ENCODE peak calls at places on chromosomes 7 and 10, in four cellular contexts. Y is GM12878, I is HepG2, T is K562. Z is an unnamed sample.

GRCh38 chr7:2478800-2479199 is 2.6 kb upstream of the GRIFIN start:
- DNase-seq in Y (no peak), I (no peak), T (no peak), Z (no peak)

GRCh38 chr10:125926247-125926646 is 29.9 kb downstream of the FANK1 start:
- DNase-seq in I (no peak), Y (no peak), T (no peak), Z (no peak)

GRCh38 chr7:26356929-26357792 is 65.5 kb downstream of the SNX10 start:
- DNase-seq in T (no peak), Y (no peak), I (no peak), Z (no peak)

GRCh38 chr7:22387583-22387982 is 30.6 kb upstream of the RAPGEF5 start:
- DNase-seq in I (no peak), T (no peak), Y (no peak), Z (no peak)

GRCh38 chr7:12581897-12582296 is 11.4 kb downstream of the SCIN start:
- DNase-seq in I (no peak), Y (no peak), T (no peak), Z (no peak)

GRCh38 chr7:24401628-24402593 is 117.9 kb downstream of the NPY start:
- DNase-seq in T (peak), I (peak), Y (no peak), Z (no peak)

GRCh38 chr7:93307943-93308342 is 75.8 kb downstream of the VPS50 start:
- DNase-seq in Y (no peak), T (no peak), I (no peak), Z (no peak)

GRCh38 chr7:55081067-55081853 is 62.4 kb downstream of the EGFR start:
- DNase-seq in Y (no peak), I (no peak), T (no peak), Z (no peak)

GRCh38 chr10:92180326-92180881 is 110.5 kb downstream of the CPEB3 start:
- DNase-seq in T (no peak), I (no peak), Y (no peak), Z (no peak)

GRCh38 chr10:110609592-110609991 is 34.5 kb upstream of the RBM20 start:
- DNase-seq in Y (no peak), I (no peak), T (no peak), Z (no peak)

GRCh38 chr10:50224330-50224952 is 26.9 kb downstream of the ASAH2 start:
- DNase-seq in Y (peak), I (peak), T (peak), Z (peak)

GRCh38 chr10:7407368-7408002 is 3.3 kb downstream of the SFMBT2 start:
- DNase-seq in Y (no peak), I (no peak), T (no peak), Z (peak)

GRCh38 chr7:101882595-101883564 is 65.5 kb downstream of the CUX1 start:
- DNase-seq in I (peak), Y (no peak), T (peak), Z (peak)

GRCh38 chr10:10677479-10677878 is 340.2 kb upstream of the CELF2 start:
- DNase-seq in I (no peak), T (peak), Y (peak), Z (peak)

GRCh38 chr7:44145419-44145968 is 4.4 kb upstream of the MYL7 start:
- DNase-seq in Y (no peak), I (no peak), T (peak), Z (peak)

GRCh38 chr10:50367732-50368131 is 116.4 kb upstream of the ASAH2 start:
- DNase-seq in I (peak), T (peak), Y (no peak), Z (no peak)

GRCh38 chr10:88292185-88292514 is 291.0 kb downstream of the RNLS start:
- DNase-seq in T (no peak), Y (no peak), I (no peak), Z (no peak)

GRCh38 chr7:80369321-80369720 is 142.5 kb downstream of the GNAT3 start:
- DNase-seq in I (no peak), T (no peak), Y (no peak), Z (no peak)

GRCh38 chr10:66837990-66838389 is 87.8 kb upstream of the LRRTM3 start:
- DNase-seq in T (no peak), I (no peak), Y (no peak), Z (no peak)

GRCh38 chr10:129513312-129513711 is 46.3 kb downstream of the MGMT start:
- DNase-seq in I (no peak), T (no peak), Y (no peak), Z (peak)

GRCh38 chr7:79298145-79298760 is 155.2 kb downstream of the MAGI2 start:
- DNase-seq in Y (no peak), I (peak), T (peak), Z (no peak)

GRCh38 chr7:48074231-48074654 is 14.8 kb upstream of the UPP1 start:
- DNase-seq in I (no peak), Y (no peak), T (no peak), Z (no peak)

GRCh38 chr7:83947260-83947659 is 247.3 kb downstream of the SEMA3A start:
- DNase-seq in I (peak), Y (no peak), T (peak), Z (peak)
- TF ChIP-seq CTCF in I (peak), Y (peak), T (peak), Z (peak)

DNA sequence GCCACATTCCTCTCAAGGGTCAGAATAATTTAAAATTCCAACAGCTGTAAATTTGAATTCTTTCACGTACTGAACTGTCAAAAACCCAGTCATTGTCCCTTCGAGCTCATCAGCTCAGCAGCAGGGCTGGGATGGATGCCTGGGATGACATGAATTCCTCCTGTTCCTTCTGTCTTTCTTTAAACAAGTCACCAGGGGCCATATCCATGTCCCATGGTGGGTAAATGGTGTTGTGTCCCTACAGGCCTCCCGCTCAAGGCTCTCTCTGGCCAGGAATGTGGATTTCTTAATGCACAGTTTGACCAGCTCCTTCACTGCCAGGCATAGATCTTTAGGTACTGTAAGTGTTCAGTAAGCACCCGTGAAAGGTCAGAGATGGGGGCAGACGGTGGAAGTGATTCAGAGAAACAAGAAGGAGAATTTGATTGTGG is 13.8 kb upstream of the TECPR1 start:
- DNase-seq in I (no peak), Y (no peak), T (no peak), Z (no peak)
- TF ChIP-seq NR2C2 in I (no peak), Y (no peak), T (no peak), Z (no peak)

GRCh38 chr10:34859170-34859569 is 44.1 kb upstream of the PARD3 start:
- DNase-seq in Y (no peak), I (peak), T (no peak), Z (no peak)
- TF ChIP-seq MAX in Y (no peak), I (no peak), T (no peak), Z (no peak)

DNA sequence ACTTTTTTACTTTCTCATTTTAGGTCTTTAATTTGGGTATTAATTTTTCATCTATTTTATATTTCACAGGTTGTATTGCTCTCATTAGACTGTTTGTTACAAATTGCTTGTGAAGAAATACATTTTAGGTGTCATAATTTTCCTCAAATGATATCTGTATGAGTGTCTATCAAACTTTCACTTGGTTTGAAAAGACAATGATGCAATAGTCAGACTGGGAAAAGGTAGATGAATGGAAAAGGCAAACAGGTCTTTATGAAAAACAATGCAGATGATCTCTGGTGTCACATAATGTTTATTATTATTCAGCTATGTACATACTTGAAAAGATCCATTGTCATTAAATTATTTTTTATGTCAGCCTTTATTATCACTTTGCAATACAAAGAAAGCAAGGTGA is 80.2 kb downstream of the PTPRZ1 start:
- DNase-seq in T (no peak), I (no peak), Y (no peak), Z (no peak)
- TF ChIP-seq CTCF in T (no peak), I (no peak), Y (no peak), Z (no peak)

GRCh38 chr7:88759216-88759955 is at the start of gene ZNF804B:
- DNase-seq in I (no peak), Y (no peak), T (peak), Z (peak)
- TF ChIP-seq NR2C2 in I (no peak), Y (no peak), T (no peak), Z (no peak)